ENCODE peak calls at places on chromosomes 7 and 10, in nine cellular contexts. D is GM20000; W is activated T-helper 1 cell treated with Interleukin-2 at 50 U/mL for 16 hours; Q is stimulated activated CD4-positive, alpha-beta T cell treated with anti-CD3 and anti-CD28 coated beads, Interleukin-1b, Interleukin-23, amount 100 ng/mL, for 48 hours; T is lung microvascular endothelial cell; R is epithelial cell of prostate; E is midbrain; I is left colon; S is activated naive CD4-positive, alpha-beta T cell. O is an unnamed sample.

GRCh38 chr7:130216025-130216424 is 8.4 kb downstream of the SSMEM1 start:
- DNase-seq in D (no peak), W (no peak), Q (no peak), T (no peak), R (no peak), E (no peak), I (no peak), S (no peak), O (no peak)

GRCh38 chr10:62726142-62726541 is 78.4 kb upstream of the ADO start:
- DNase-seq in D (peak; percentile 58), W (no peak), Q (peak; percentile 83), T (no peak), R (no peak), E (no peak), I (no peak), S (no peak), O (no peak)

GRCh38 chr10:65149878-65150277 is 1628.7 kb downstream of the REEP3 start:
- DNase-seq in D (no peak), W (no peak), Q (no peak), T (no peak), R (no peak), E (no peak), I (no peak), S (no peak), O (no peak)

GRCh38 chr7:1819258-1819841 is 149.3 kb downstream of the ELFN1 start:
- DNase-seq in D (no peak), W (no peak), Q (peak; percentile 18), T (no peak), R (no peak), E (no peak), I (no peak), S (no peak), O (no peak)

GRCh38 chr7:98434087-98434486 is 33.2 kb upstream of the BAIAP2L1 start:
- DNase-seq in D (no peak), W (no peak), Q (no peak), T (no peak), R (no peak), E (no peak), I (no peak), S (no peak), O (no peak)

GRCh38 chr7:107201795-107202450 is 33.1 kb downstream of the HBP1 start:
- DNase-seq in D (peak; percentile 28), W (no peak), Q (peak; percentile 21), T (peak; percentile 59), R (no peak), E (peak; percentile 26), I (peak; percentile 56), S (no peak), O (peak; percentile 38)

GRCh38 chr10:100647928-100648327 is 97.5 kb upstream of the PAX2 start:
- DNase-seq in D (no peak), W (no peak), Q (no peak), T (no peak), R (no peak), E (no peak), I (no peak), S (no peak), O (no peak)

GRCh38 chr7:143351060-143351459 is 11.5 kb downstream of the FAM131B start:
- DNase-seq in D (no peak), W (no peak), Q (no peak), T (no peak), R (no peak), E (no peak), I (no peak), S (no peak), O (no peak)

GRCh38 chr7:5694221-5694754 is 87.2 kb downstream of the RNF216 start:
- DNase-seq in D (no peak), W (no peak), Q (no peak), T (peak; percentile 57), R (no peak), E (no peak), I (no peak), S (no peak), O (no peak)

GRCh38 chr10:132421377-132422168 is 24.6 kb downstream of the PWWP2B start:
- DNase-seq in D (peak; percentile 79), W (no peak), Q (peak; percentile 20), T (peak; percentile 39), R (no peak), E (peak; percentile 56), I (peak; percentile 88), S (no peak), O (no peak)

GRCh38 chr10:126504051-126504760 is 115.9 kb upstream of the ADAM12 start:
- DNase-seq in D (peak; percentile 22), W (no peak), Q (peak; percentile 6), T (peak; percentile 64), R (no peak), E (peak; percentile 70), I (peak; percentile 12), S (no peak), O (peak; percentile 77)

GRCh38 chr7:84106291-84106690 is 88.3 kb downstream of the SEMA3A start:
- DNase-seq in D (no peak), W (no peak), Q (no peak), T (no peak), R (no peak), E (no peak), I (no peak), S (no peak), O (no peak)

GRCh38 chr10:93515963-93516450 is 19.6 kb downstream of the CEP55 start:
- DNase-seq in D (no peak), W (no peak), Q (no peak), T (no peak), R (no peak), E (no peak), I (no peak), S (no peak), O (no peak)

GRCh38 chr10:78389419-78389818 is 355.8 kb downstream of the RPS24 start:
- DNase-seq in D (no peak), W (no peak), Q (no peak), T (no peak), R (no peak), E (no peak), I (no peak), S (no peak), O (no peak)

GRCh38 chr10:69729326-69730048 is 72.2 kb upstream of the COL13A1 start:
- DNase-seq in D (no peak), W (no peak), Q (no peak), T (no peak), R (no peak), E (no peak), I (no peak), S (no peak), O (no peak)

GRCh38 chr7:4214501-4215155 is 467.5 kb upstream of the FOXK1 start:
- DNase-seq in D (no peak), W (no peak), Q (no peak), T (no peak), R (no peak), E (no peak), I (no peak), S (no peak), O (no peak)

GRCh38 chr10:127012769-127013152 is 107.5 kb downstream of the DOCK1 start:
- DNase-seq in D (no peak), W (no peak), Q (no peak), T (peak; percentile 57), R (peak; percentile 69), E (peak; percentile 32), I (peak; percentile 89), S (no peak), O (no peak)

GRCh38 chr7:115363916-115364315 is 442.0 kb downstream of the MDFIC start:
- DNase-seq in D (no peak), W (no peak), Q (no peak), T (no peak), R (no peak), E (no peak), I (no peak), S (no peak), O (no peak)

GRCh38 chr10:126935263-126935946 is 30.2 kb downstream of the DOCK1 start:
- DNase-seq in D (no peak), W (no peak), Q (no peak), T (no peak), R (no peak), E (no peak), I (no peak), S (no peak), O (peak; percentile 95)

GRCh38 chr7:94252124-94252523 is 142.6 kb upstream of the COL1A2 start:
- DNase-seq in D (no peak), W (no peak), Q (no peak), T (no peak), R (no peak), E (no peak), I (no peak), S (no peak), O (no peak)

GRCh38 chr7:21767300-21767900 is 178.3 kb downstream of the CDCA7L start:
- DNase-seq in D (peak; percentile 42), W (no peak), Q (peak; percentile 6), T (peak; percentile 79), R (peak; percentile 66), E (peak; percentile 38), I (peak; percentile 9), S (no peak), O (peak; percentile 77)

GRCh38 chr10:132399117-132400035 is 2.4 kb downstream of the PWWP2B start:
- DNase-seq in D (no peak), W (no peak), Q (no peak), T (no peak), R (no peak), E (no peak), I (peak; percentile 73), S (no peak), O (no peak)

GRCh38 chr10:22624289-22624738 is 90.1 kb downstream of the PIP4K2A start:
- DNase-seq in D (no peak), W (no peak), Q (no peak), T (peak; percentile 80), R (no peak), E (no peak), I (no peak), S (no peak), O (peak; percentile 85)

GRCh38 chr7:130732980-130733865 is 784 bp downstream of the KLF14 start:
- DNase-seq in D (peak; percentile 80), W (peak; percentile 1), Q (peak; percentile 9), T (peak; percentile 39), R (no peak), E (no peak), I (peak; percentile 52), S (no peak), O (no peak)

GRCh38 chr10:116947838-116948529 is 57.0 kb downstream of the SHTN1 start:
- DNase-seq in D (no peak), W (no peak), Q (no peak), T (peak; percentile 64), R (peak; percentile 6), E (peak; percentile 33), I (no peak), S (no peak), O (peak; percentile 29)

GRCh38 chr10:97683556-97684357 is 3.3 kb downstream of the AVPI1 start:
- DNase-seq in D (no peak), W (no peak), Q (no peak), T (peak; percentile 30), R (no peak), E (peak; percentile 25), I (peak; percentile 67), S (no peak), O (no peak)

GRCh38 chr7:106521541-106521940 is 139.4 kb downstream of the CCDC71L start:
- DNase-seq in D (no peak), W (no peak), Q (no peak), T (no peak), R (no peak), E (no peak), I (no peak), S (no peak), O (no peak)

GRCh38 chr7:131555565-131556054 is 818 bp downstream of the PODXL start:
- DNase-seq in D (peak; percentile 40), W (no peak), Q (no peak), T (no peak), R (no peak), E (no peak), I (peak; percentile 30), S (no peak), O (no peak)

GRCh38 chr7:114939484-114940097 is 17.7 kb downstream of the MDFIC start:
- DNase-seq in D (no peak), W (no peak), Q (no peak), T (no peak), R (no peak), E (no peak), I (no peak), S (no peak), O (no peak)

GRCh38 chr10:27542812-27543211 is 38.7 kb downstream of the RAB18 start:
- DNase-seq in D (no peak), W (no peak), Q (no peak), T (no peak), R (no peak), E (no peak), I (no peak), S (no peak), O (no peak)

GRCh38 chr7:25253714-25254113 is 25.4 kb upstream of the NPVF start:
- DNase-seq in D (no peak), W (no peak), Q (no peak), T (no peak), R (no peak), E (no peak), I (no peak), S (no peak), O (no peak)

O was measured in A673.